ENCODE peak calls at places on chromosomes 3 and 15, in six cellular contexts. D, U, R, O, T and Q are unnamed samples.
A peak's percentile ranks its signal among the peaks of the same experiment; 100 is the strongest.

GRCh38 chr3:32484437-32484836 is 18.2 kb downstream of the CMTM6 start:
- DNase-seq in D (no peak), U (no peak), R (peak; percentile 24), O (no peak), T (no peak), Q (no peak)

GRCh38 chr3:31106204-31106603 is 211.7 kb upstream of the GADL1 start:
- DNase-seq in D (no peak), U (peak; percentile 10), R (peak; percentile 9), O (peak; percentile 64), T (no peak), Q (no peak)

GRCh38 chr3:132554437-132554836 is 42.6 kb upstream of the ACKR4 start:
- DNase-seq in D (no peak), U (peak; percentile 16), R (no peak), O (peak; percentile 57), T (peak; percentile 2), Q (no peak)

GRCh38 chr3:121724130-121724529 is 25.4 kb downstream of the GOLGB1 start:
- DNase-seq in D (no peak), U (no peak), R (no peak), O (no peak), T (no peak), Q (peak; percentile 11)

GRCh38 chr3:10762611-10763247 is 53.3 kb upstream of the SLC6A11 start:
- DNase-seq in D (no peak), U (no peak), R (peak; percentile 14), O (no peak), T (no peak), Q (no peak)

GRCh38 chr15:88708256-88709054 is 69.6 kb downstream of the ISG20 start:
- DNase-seq in D (no peak), U (peak; percentile 7), R (no peak), O (peak; percentile 66), T (no peak), Q (no peak)

GRCh38 chr3:157128771-157129671 is 30.9 kb downstream of the CCNL1 start:
- DNase-seq in D (peak; percentile 79), U (peak; percentile 82), R (no peak), O (peak; percentile 57), T (peak; percentile 38), Q (peak; percentile 32)

GRCh38 chr15:70362911-70363310 is 265.2 kb upstream of the TLE3 start:
- DNase-seq in D (peak; percentile 65), U (peak; percentile 35), R (peak; percentile 10), O (peak; percentile 35), T (peak; percentile 35), Q (no peak)

GRCh38 chr3:189584609-189585008 is 46.6 kb upstream of the TP63 start:
- DNase-seq in D (no peak), U (no peak), R (no peak), O (no peak), T (no peak), Q (no peak)

GRCh38 chr3:168141405-168141993 is 45.8 kb upstream of the GOLIM4 start:
- DNase-seq in D (no peak), U (no peak), R (peak; percentile 11), O (no peak), T (no peak), Q (no peak)

GRCh38 chr15:62393196-62393595 is 228.1 kb upstream of the C2CD4B start:
- DNase-seq in D (no peak), U (no peak), R (no peak), O (no peak), T (no peak), Q (no peak)

GRCh38 chr15:101305820-101306255 is 10.8 kb upstream of the SNRPA1 start:
- DNase-seq in D (no peak), U (no peak), R (no peak), O (no peak), T (no peak), Q (no peak)

GRCh38 chr15:67967871-67968423 is 86.2 kb upstream of the PIAS1 start:
- DNase-seq in D (peak; percentile 87), U (peak; percentile 65), R (no peak), O (peak; percentile 35), T (no peak), Q (peak; percentile 46)

GRCh38 chr3:40800343-40800742 is 275.6 kb downstream of the ZNF621 start:
- DNase-seq in D (no peak), U (peak; percentile 20), R (no peak), O (peak; percentile 91), T (peak; percentile 43), Q (no peak)

GRCh38 chr15:51589881-51590570 is 32.5 kb downstream of the DMXL2 start:
- DNase-seq in D (no peak), U (no peak), R (no peak), O (no peak), T (no peak), Q (no peak)

GRCh38 chr15:67504796-67505195 is 16.1 kb upstream of the C15orf61 start:
- DNase-seq in D (no peak), U (no peak), R (no peak), O (no peak), T (no peak), Q (no peak)

GRCh38 chr3:152365766-152366593 is 97.3 kb downstream of the MBNL1 start:
- DNase-seq in D (no peak), U (no peak), R (no peak), O (no peak), T (no peak), Q (no peak)

GRCh38 chr3:101148001-101148400 is 154.8 kb upstream of the ABI3BP start:
- DNase-seq in D (no peak), U (no peak), R (no peak), O (no peak), T (no peak), Q (no peak)

GRCh38 chr3:94331831-94332230 is 269.0 kb downstream of the NSUN3 start:
- DNase-seq in D (no peak), U (no peak), R (no peak), O (no peak), T (no peak), Q (no peak)

GRCh38 chr3:127350172-127351050 is 62.6 kb upstream of the PRR20G start:
- DNase-seq in D (no peak), U (no peak), R (no peak), O (no peak), T (no peak), Q (no peak)

GRCh38 chr15:49686626-49687025 is 65.8 kb downstream of the DTWD1 start:
- DNase-seq in D (no peak), U (no peak), R (no peak), O (peak; percentile 9), T (no peak), Q (no peak)

GRCh38 chr15:58185439-58185838 is 47.3 kb downstream of the AQP9 start:
- DNase-seq in D (no peak), U (no peak), R (no peak), O (no peak), T (no peak), Q (peak; percentile 23)

GRCh38 chr3:100032262-100032661 is 82.0 kb downstream of the FILIP1L start:
- DNase-seq in D (no peak), U (no peak), R (no peak), O (peak; percentile 93), T (peak; percentile 11), Q (no peak)

GRCh38 chr3:30353711-30354467 is 252.5 kb upstream of the TGFBR2 start:
- DNase-seq in D (peak; percentile 39), U (peak; percentile 42), R (peak; percentile 68), O (no peak), T (no peak), Q (no peak)

GRCh38 chr3:23372296-23372695 is 169.2 kb downstream of the UBE2E2 start:
- DNase-seq in D (no peak), U (no peak), R (no peak), O (peak; percentile 1), T (no peak), Q (no peak)
- TF ChIP-seq CTCF in D (no peak), U (no peak), R (peak; percentile 27), O (peak; percentile 17), T (no peak), Q (no peak)

GRCh38 chr3:185082149-185082548 is 70.7 kb downstream of the C3orf70 start:
- DNase-seq in D (no peak), U (no peak), R (no peak), O (no peak), T (no peak), Q (no peak)
- TF ChIP-seq CTCF in D (no peak), U (no peak), R (no peak), O (no peak), T (no peak), Q (no peak)

GRCh38 chr3:71006810-71007785 is 576.4 kb downstream of the FOXP1 start:
- DNase-seq in D (no peak), U (no peak), R (peak; percentile 74), O (no peak), T (peak; percentile 41), Q (peak; percentile 17)
- TF ChIP-seq CTCF in D (peak; percentile 40), U (peak; percentile 6), R (peak; percentile 95), O (peak; percentile 30), T (peak; percentile 83), Q (peak; percentile 49)

DNA sequence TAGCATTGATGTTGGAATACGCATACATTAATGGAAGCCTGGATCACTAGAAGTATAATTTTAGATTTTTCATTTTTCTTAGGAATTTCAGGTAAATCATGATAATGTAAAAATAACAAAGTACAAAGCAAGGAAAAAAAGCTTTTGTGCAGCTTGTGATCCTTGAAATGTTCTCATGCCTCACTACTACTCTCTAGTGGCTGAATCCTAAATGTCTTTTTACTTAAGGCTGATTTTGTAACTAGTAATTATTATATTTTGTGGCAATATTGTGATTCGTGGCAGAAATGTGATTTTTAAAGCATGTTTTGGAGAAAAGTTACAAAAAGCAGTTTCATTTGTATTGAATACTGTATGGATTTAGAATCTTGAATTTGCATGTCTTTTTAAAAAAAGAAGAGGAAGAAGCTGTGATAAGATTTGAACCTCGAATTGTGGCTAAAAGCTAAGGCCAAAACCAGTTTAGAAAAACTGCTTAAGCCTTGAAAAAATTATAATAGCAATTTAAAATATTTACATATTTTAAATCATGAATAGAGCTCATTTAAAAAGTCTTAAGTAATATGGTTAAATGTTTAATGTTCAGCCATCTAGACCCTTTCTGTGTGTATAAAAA is 39.0 kb downstream of the U2SURP start:
- DNase-seq in D (no peak), U (no peak), R (peak; percentile 35), O (no peak), T (peak; percentile 52), Q (no peak)
- TF ChIP-seq CTCF in D (no peak), U (no peak), R (peak; percentile 78), O (peak; percentile 49), T (peak; percentile 53), Q (peak; percentile 35)

GRCh38 chr3:171809513-171810277 is 588 bp downstream of the PLD1 start:
- DNase-seq in D (peak; percentile 92), U (peak; percentile 85), R (no peak), O (peak; percentile 89), T (peak; percentile 77), Q (peak; percentile 72)
- TF ChIP-seq CTCF in D (no peak), U (no peak), R (no peak), O (no peak), T (no peak), Q (peak; percentile 15)

DNA sequence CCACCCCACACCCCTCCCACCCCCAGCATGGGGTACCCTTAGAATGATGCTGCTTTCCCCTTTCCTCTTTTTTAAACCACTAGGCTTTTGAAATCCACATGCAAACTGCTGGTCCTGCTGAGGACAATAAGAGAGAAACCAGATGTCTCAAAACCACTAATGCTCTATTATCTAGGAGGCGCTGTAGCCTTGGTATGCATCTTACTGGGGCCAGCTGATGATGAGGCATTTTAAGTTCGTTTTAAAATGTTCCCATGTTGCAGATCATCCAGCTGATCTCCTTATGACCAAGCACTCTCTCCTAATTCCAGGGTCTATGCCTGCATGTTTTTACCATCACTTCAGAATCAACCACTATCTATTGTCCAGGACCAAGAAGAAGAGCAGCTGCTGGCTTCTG is 1.3 kb downstream of the NME9 start:
- DNase-seq in D (no peak), U (no peak), R (peak; percentile 30), O (no peak), T (peak; percentile 11), Q (no peak)
- TF ChIP-seq CTCF in D (no peak), U (no peak), R (peak; percentile 56), O (peak; percentile 38), T (peak; percentile 19), Q (no peak)

GRCh38 chr15:84883916-84884781 is at the start of gene SLC28A1:
- DNase-seq in D (no peak), U (peak; percentile 13), R (no peak), O (no peak), T (no peak), Q (no peak)
- TF ChIP-seq CTCF in D (no peak), U (no peak), R (no peak), O (no peak), T (no peak), Q (no peak)